ENCODE peak calls at places on chromosomes 7 and 10, in six cellular contexts. N is small intestine, Y is GM23248, T is endodermal cell, G is uterus, I is H9. O is an unnamed sample. For H3K4me1, the result is how much of the 10 kb centered on the place peaks cover.

GRCh38 chr10:124094419-124094785 is 1.0 kb upstream of the CHST15 start:
- DNase-seq in I (no peak), G (no peak), Y (no peak), T (no peak), N (peak), O (no peak)

GRCh38 chr10:123069271-123069670 is 60.5 kb downstream of the ACADSB start:
- DNase-seq in N (no peak), Y (no peak), I (no peak), T (no peak), G (no peak), O (no peak)

GRCh38 chr10:15027741-15028140 is 16.0 kb upstream of the OLAH start:
- DNase-seq in Y (no peak), N (peak), T (no peak), I (no peak), G (no peak), O (no peak)

GRCh38 chr10:12873172-12873571 is 128.3 kb downstream of the CCDC3 start:
- DNase-seq in I (no peak), Y (no peak), N (no peak), T (no peak), G (no peak), O (no peak)

GRCh38 chr10:14616465-14616864 is 158.2 kb downstream of the FAM107B start:
- DNase-seq in I (no peak), T (no peak), Y (no peak), G (no peak), N (no peak), O (no peak)

GRCh38 chr10:46544989-46545791 is 11.3 kb downstream of the GPRIN2 start:
- DNase-seq in T (peak), I (peak), Y (peak), G (no peak), N (peak), O (no peak)

GRCh38 chr7:34165927-34166550 is 260.7 kb downstream of the BMPER start:
- DNase-seq in I (no peak), N (peak), G (no peak), T (no peak), Y (peak), O (no peak)

GRCh38 chr7:11486271-11486670 is 345.7 kb downstream of the THSD7A start:
- DNase-seq in G (no peak), N (no peak), T (no peak), Y (peak), I (no peak), O (no peak)

GRCh38 chr10:129971381-129972144 is 7.5 kb upstream of the EBF3 start:
- DNase-seq in Y (peak), T (peak), G (peak), I (peak), N (peak), O (no peak)

DNA sequence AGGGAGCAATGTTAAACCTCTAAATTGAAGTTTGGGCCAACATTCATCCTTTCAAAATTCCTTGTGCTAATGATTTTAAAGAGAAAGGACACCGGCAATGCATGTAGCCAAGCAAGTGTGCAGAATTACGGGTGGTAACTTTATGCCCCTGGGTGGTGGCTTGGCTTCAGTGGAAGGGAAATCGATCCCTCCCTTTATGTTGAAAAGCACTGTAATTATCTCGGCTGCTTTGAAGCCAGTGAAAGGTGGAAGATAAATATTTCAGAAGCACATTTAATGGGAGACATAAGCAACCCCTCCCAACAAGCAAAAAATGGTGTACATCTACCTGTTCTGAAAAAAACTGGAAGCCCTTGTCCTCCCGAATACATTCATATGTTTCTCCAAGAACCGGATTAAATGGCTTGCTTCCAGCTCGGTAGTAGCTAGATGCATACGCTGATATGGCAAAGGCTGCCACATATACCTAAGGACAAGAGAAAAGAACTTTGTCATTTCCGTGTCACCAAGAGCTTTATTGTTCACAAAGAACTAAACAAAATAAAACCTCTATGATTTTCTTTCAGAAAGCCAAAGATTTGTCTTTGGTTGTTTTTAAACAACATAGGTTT is 73.3 kb upstream of the GSDME start:
- DNase-seq in I (no peak), N (peak), Y (no peak), T (no peak), G (no peak), O (no peak)
- H3K4me1 ChIP-seq in I (under half), N (under half), Y (half or more), T (under half), G (under half), O (under half)

GRCh38 chr7:336810-337566 is 47.0 kb downstream of the FOXL3 start:
- DNase-seq in Y (no peak), N (no peak), G (no peak), T (no peak), I (no peak), O (peak)

GRCh38 chr7:338295-339061 is 48.5 kb downstream of the FOXL3 start:
- DNase-seq in T (no peak), Y (no peak), I (no peak), G (no peak), N (no peak), O (no peak)

GRCh38 chr7:339062-339342 is 49.0 kb downstream of the FOXL3 start:
- DNase-seq in T (no peak), I (no peak), N (peak), G (no peak), Y (no peak), O (no peak)

GRCh38 chr7:335358-336148 is 45.6 kb downstream of the FOXL3 start:
- DNase-seq in N (no peak), Y (no peak), G (no peak), I (no peak), T (no peak), O (no peak)

DNA sequence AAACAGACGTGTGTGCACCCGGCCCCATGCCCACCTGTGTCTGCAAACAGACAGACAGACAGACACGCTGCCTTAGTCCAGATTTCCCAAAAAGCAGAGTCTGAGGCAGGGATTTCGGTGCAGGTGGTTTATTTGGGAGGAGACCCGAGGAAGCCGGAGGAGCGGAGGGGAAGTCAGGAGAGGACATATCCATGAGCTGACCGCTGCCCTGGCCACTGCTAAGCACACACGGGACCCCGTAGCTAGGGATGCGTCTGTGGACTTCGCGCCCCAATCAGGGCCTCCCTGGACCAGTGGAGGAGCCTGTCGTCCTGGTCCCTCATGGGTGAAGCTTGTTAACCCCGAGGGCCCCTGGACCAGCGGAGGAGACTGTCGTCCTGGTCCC is 47.6 kb downstream of the FOXL3 start:
- DNase-seq in N (no peak), Y (no peak), I (no peak), G (no peak), T (no peak), O (no peak)
- H3K27ac ChIP-seq in N (no peak), Y (no peak), I (no peak), G (no peak), T (no peak), O (no peak)

DNA sequence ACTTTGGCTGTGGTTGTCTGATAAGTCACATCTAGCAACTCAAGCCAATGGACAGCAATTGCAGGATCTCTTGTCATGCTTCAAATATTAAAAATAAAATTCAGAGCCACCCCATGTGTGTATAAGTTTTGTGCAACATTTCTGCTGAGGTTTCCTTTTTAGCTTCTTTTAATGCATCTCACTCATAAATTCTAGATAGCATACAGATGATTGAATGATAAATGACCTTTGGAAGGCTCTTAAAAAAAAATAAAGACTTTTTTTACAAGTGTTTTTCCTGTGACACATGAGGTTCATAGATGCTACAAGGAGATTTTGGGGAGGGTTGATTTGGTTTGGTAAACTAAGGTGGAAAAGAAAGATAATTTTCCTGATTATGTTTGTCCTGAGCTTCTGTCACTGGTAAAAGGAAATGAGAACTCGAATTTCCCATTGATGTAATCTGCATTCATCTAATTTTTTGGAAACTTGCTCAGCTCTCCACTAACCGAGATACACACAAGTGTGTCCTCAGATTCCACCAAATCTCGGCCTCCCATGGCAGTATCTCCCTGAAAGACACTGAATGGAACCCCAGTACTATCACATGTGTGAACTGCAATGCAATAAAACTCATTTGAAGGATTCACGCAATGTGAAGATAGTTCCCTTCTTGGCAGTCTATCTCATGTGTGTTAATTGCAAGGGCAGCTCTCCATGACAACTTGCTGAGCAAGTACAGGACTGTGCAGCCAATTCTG is 185.5 kb upstream of the PFKP start:
- DNase-seq in I (no peak), G (no peak), Y (no peak), N (no peak), T (no peak), O (no peak)
- H3K4me1 ChIP-seq in I (under half), G (under half), Y (under half), N (under half), T (under half), O (under half)

GRCh38 chr7:70036695-70037094 is 438.4 kb downstream of the AUTS2 start:
- DNase-seq in T (no peak), Y (no peak), I (no peak), N (no peak), G (no peak), O (no peak)
- H3K27ac ChIP-seq in T (no peak), Y (no peak), I (no peak), N (no peak), G (no peak), O (no peak)

DNA sequence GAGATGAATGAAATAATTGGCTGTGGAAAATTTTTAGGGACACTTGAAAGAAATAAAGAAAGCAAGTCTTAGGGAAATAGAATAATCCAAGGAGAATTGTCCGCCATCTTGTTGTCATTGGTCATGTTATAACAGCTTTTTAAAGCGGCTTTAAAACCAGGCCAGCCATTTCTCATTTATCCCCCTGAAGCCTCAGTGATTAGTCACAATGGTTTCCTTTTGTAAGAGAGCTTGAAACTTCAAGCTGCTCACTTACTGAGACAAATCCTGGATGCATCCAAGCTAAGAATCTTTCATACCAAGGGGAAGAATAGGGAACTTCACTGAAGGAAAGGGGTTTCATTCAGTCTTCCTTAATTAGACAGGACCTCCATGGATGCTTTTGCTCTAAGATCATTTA is 67.8 kb downstream of the SGCE start:
- DNase-seq in N (no peak), I (no peak), G (no peak), T (no peak), Y (no peak), O (no peak)
- H3K4me1 ChIP-seq in N (under half), I (under half), G (under half), T (under half), Y (under half), O (under half)

GRCh38 chr10:104581884-104582603 is 59.0 kb upstream of the SORCS3 start:
- DNase-seq in I (no peak), T (no peak), Y (peak), N (no peak), G (no peak), O (no peak)
- H3K27ac ChIP-seq in I (no peak), T (no peak), Y (peak), N (no peak), G (no peak), O (no peak)

GRCh38 chr10:4529266-4529665 is 296.7 kb upstream of the AKR1E2 start:
- DNase-seq in N (no peak), I (no peak), T (no peak), G (no peak), Y (no peak), O (no peak)
- H3K4me1 ChIP-seq in N (under half), I (under half), T (under half), G (under half), Y (half or more), O (under half)

GRCh38 chr10:97150616-97151015 is 35.1 kb downstream of the SLIT1 start:
- DNase-seq in N (no peak), T (no peak), G (no peak), Y (no peak), I (no peak), O (no peak)

GRCh38 chr10:97149065-97149680 is 36.6 kb downstream of the SLIT1 start:
- DNase-seq in Y (no peak), I (no peak), T (peak), G (no peak), N (no peak), O (no peak)

GRCh38 chr10:97151307-97151914 is 34.3 kb downstream of the SLIT1 start:
- DNase-seq in N (no peak), T (peak), Y (no peak), G (no peak), I (no peak), O (no peak)

GRCh38 chr10:97153276-97153850 is 32.4 kb downstream of the SLIT1 start:
- DNase-seq in I (no peak), T (peak), G (no peak), Y (no peak), N (no peak), O (no peak)

DNA sequence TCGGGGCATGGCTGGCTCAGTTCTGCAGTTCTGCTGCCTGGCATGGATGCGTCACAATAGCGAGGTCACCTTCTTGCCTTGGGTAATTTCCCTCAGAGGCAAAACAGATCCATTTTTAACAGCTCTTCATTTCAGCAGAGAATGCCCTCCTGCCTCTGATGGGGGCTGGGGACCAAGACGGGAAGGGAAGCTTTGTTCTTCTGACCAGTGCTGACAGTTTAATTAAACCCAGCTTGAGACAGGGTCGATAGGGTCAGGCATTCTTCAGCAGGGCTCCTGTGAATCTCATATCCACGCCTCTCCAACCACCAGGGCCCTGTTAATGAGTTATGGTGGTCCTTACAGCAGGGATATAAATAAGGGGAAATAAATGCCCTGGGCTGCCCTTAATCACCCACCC is 35.6 kb downstream of the SLIT1 start:
- DNase-seq in G (no peak), N (no peak), I (no peak), Y (no peak), T (peak), O (no peak)
- H3K27ac ChIP-seq in G (no peak), N (no peak), I (no peak), Y (no peak), T (peak), O (no peak)

GRCh38 chr10:79262959-79263746 is 84.1 kb upstream of the PPIF start:
- DNase-seq in T (no peak), Y (no peak), I (no peak), N (no peak), G (no peak), O (no peak)

GRCh38 chr10:79262131-79262530 is 85.1 kb upstream of the PPIF start:
- DNase-seq in Y (no peak), N (no peak), G (no peak), T (no peak), I (no peak), O (no peak)

GRCh38 chr10:79258894-79259293 is 88.4 kb upstream of the PPIF start:
- DNase-seq in N (no peak), Y (no peak), I (no peak), G (no peak), T (no peak), O (no peak)

GRCh38 chr10:79260803-79261740 is 86.2 kb upstream of the PPIF start:
- DNase-seq in Y (no peak), T (peak), G (peak), N (no peak), I (peak), O (no peak)

GRCh38 chr10:79259834-79260233 is 87.4 kb upstream of the PPIF start:
- DNase-seq in Y (no peak), G (no peak), I (no peak), N (no peak), T (no peak), O (no peak)
- H3K4me1 ChIP-seq in Y (under half), G (under half), I (under half), N (under half), T (under half), O (half or more)

O was measured in heart right ventricle.